ENCODE peak calls at places on chromosomes 1 and 21, in ten cellular contexts. One of them, this sample, is unnamed.
A peak's percentile ranks its signal among the peaks of the same experiment; 100 is the strongest.

GRCh38 chr1:171366099-171366498 is 52.1 kb downstream of the FMO4 start:
- DNase-seq in LNCaP clone FGC: no peak
- DNase-seq in IMR-90: no peak
- DNase-seq in neural crest cell: no peak
- DNase-seq in chondrocyte: no peak
- DNase-seq in stomach: no peak
- DNase-seq in lower lobe of right lung: no peak
- DNase-seq in Peyer's patch: no peak
- DNase-seq in fibroblast of mammary gland: peak; percentile 53
- DNase-seq in gastrocnemius medialis: no peak
- DNase-seq in this sample: no peak

GRCh38 chr1:160127865-160128523 is 12.4 kb downstream of the ATP1A2 start:
- DNase-seq in fibroblast of mammary gland: peak; percentile 75
- DNase-seq in gastrocnemius medialis: peak; percentile 85
- DNase-seq in neural crest cell: no peak
- DNase-seq in IMR-90: peak; percentile 60
- DNase-seq in chondrocyte: no peak
- DNase-seq in lower lobe of right lung: no peak
- DNase-seq in Peyer's patch: no peak
- DNase-seq in stomach: no peak
- DNase-seq in LNCaP clone FGC: no peak
- DNase-seq in this sample: no peak

GRCh38 chr21:32994305-32994704 is 31.4 kb upstream of the OLIG2 start:
- DNase-seq in IMR-90: peak; percentile 31
- DNase-seq in chondrocyte: no peak
- DNase-seq in LNCaP clone FGC: no peak
- DNase-seq in gastrocnemius medialis: no peak
- DNase-seq in fibroblast of mammary gland: peak; percentile 35
- DNase-seq in Peyer's patch: no peak
- DNase-seq in lower lobe of right lung: no peak
- DNase-seq in stomach: no peak
- DNase-seq in neural crest cell: no peak
- DNase-seq in this sample: no peak

GRCh38 chr1:192485692-192486436 is 89.7 kb upstream of the RGS1 start:
- DNase-seq in neural crest cell: no peak
- DNase-seq in gastrocnemius medialis: peak; percentile 45
- DNase-seq in fibroblast of mammary gland: peak; percentile 100
- DNase-seq in stomach: peak; percentile 75
- DNase-seq in Peyer's patch: no peak
- DNase-seq in LNCaP clone FGC: peak; percentile 11
- DNase-seq in lower lobe of right lung: peak; percentile 47
- DNase-seq in chondrocyte: no peak
- DNase-seq in IMR-90: peak; percentile 99
- DNase-seq in this sample: no peak

GRCh38 chr1:181347495-181348390 is 135.6 kb upstream of the CACNA1E start:
- DNase-seq in IMR-90: no peak
- DNase-seq in LNCaP clone FGC: no peak
- DNase-seq in neural crest cell: no peak
- DNase-seq in lower lobe of right lung: no peak
- DNase-seq in gastrocnemius medialis: no peak
- DNase-seq in Peyer's patch: no peak
- DNase-seq in chondrocyte: no peak
- DNase-seq in stomach: no peak
- DNase-seq in fibroblast of mammary gland: no peak
- DNase-seq in this sample: no peak

GRCh38 chr1:226444901-226445300 is 37.0 kb upstream of the PARP1 start:
- DNase-seq in stomach: peak; percentile 29
- DNase-seq in lower lobe of right lung: no peak
- DNase-seq in neural crest cell: no peak
- DNase-seq in chondrocyte: no peak
- DNase-seq in IMR-90: no peak
- DNase-seq in LNCaP clone FGC: no peak
- DNase-seq in gastrocnemius medialis: no peak
- DNase-seq in fibroblast of mammary gland: no peak
- DNase-seq in Peyer's patch: no peak
- DNase-seq in this sample: no peak

GRCh38 chr1:217275617-217276398 is 355.1 kb downstream of the GPATCH2 start:
- DNase-seq in Peyer's patch: no peak
- DNase-seq in stomach: no peak
- DNase-seq in fibroblast of mammary gland: peak; percentile 90
- DNase-seq in neural crest cell: no peak
- DNase-seq in lower lobe of right lung: no peak
- DNase-seq in gastrocnemius medialis: no peak
- DNase-seq in LNCaP clone FGC: no peak
- DNase-seq in chondrocyte: no peak
- DNase-seq in IMR-90: peak; percentile 88
- DNase-seq in this sample: no peak

GRCh38 chr1:3226664-3227371 is 157.8 kb downstream of the PRDM16 start:
- DNase-seq in stomach: no peak
- DNase-seq in lower lobe of right lung: no peak
- DNase-seq in LNCaP clone FGC: no peak
- DNase-seq in gastrocnemius medialis: no peak
- DNase-seq in Peyer's patch: no peak
- DNase-seq in fibroblast of mammary gland: no peak
- DNase-seq in IMR-90: no peak
- DNase-seq in neural crest cell: no peak
- DNase-seq in chondrocyte: no peak
- DNase-seq in this sample: no peak

GRCh38 chr21:36429672-36430546 is 44.7 kb downstream of the CHAF1B start:
- DNase-seq in Peyer's patch: no peak
- DNase-seq in gastrocnemius medialis: peak; percentile 97
- DNase-seq in fibroblast of mammary gland: peak; percentile 99
- DNase-seq in LNCaP clone FGC: no peak
- DNase-seq in IMR-90: peak; percentile 100
- DNase-seq in chondrocyte: peak; percentile 89
- DNase-seq in lower lobe of right lung: peak; percentile 81
- DNase-seq in stomach: peak; percentile 84
- DNase-seq in neural crest cell: no peak
- DNase-seq in this sample: peak; percentile 51

GRCh38 chr1:40796939-40797667 is 13.5 kb downstream of the KCNQ4 start:
- DNase-seq in gastrocnemius medialis: peak; percentile 81
- DNase-seq in lower lobe of right lung: no peak
- DNase-seq in Peyer's patch: no peak
- DNase-seq in IMR-90: no peak
- DNase-seq in neural crest cell: no peak
- DNase-seq in stomach: no peak
- DNase-seq in chondrocyte: no peak
- DNase-seq in LNCaP clone FGC: no peak
- DNase-seq in fibroblast of mammary gland: no peak
- DNase-seq in this sample: no peak

GRCh38 chr1:156705918-156706646 is 699 bp upstream of the CRABP2 start:
- DNase-seq in stomach: peak; percentile 68
- DNase-seq in gastrocnemius medialis: no peak
- DNase-seq in neural crest cell: peak; percentile 96
- DNase-seq in chondrocyte: no peak
- DNase-seq in fibroblast of mammary gland: peak; percentile 67
- DNase-seq in IMR-90: peak; percentile 34
- DNase-seq in Peyer's patch: peak; percentile 64
- DNase-seq in lower lobe of right lung: peak; percentile 70
- DNase-seq in LNCaP clone FGC: no peak
- DNase-seq in this sample: peak; percentile 77

GRCh38 chr21:32190491-32191144 is 88.2 kb downstream of the MIS18A start:
- DNase-seq in lower lobe of right lung: no peak
- DNase-seq in neural crest cell: no peak
- DNase-seq in LNCaP clone FGC: no peak
- DNase-seq in gastrocnemius medialis: no peak
- DNase-seq in fibroblast of mammary gland: no peak
- DNase-seq in chondrocyte: no peak
- DNase-seq in stomach: no peak
- DNase-seq in Peyer's patch: no peak
- DNase-seq in IMR-90: no peak
- DNase-seq in this sample: no peak

GRCh38 chr1:118100686-118101300 is 84.2 kb downstream of the SPAG17 start:
- DNase-seq in chondrocyte: no peak
- DNase-seq in Peyer's patch: no peak
- DNase-seq in fibroblast of mammary gland: peak; percentile 40
- DNase-seq in neural crest cell: no peak
- DNase-seq in stomach: peak; percentile 72
- DNase-seq in LNCaP clone FGC: peak; percentile 98
- DNase-seq in IMR-90: no peak
- DNase-seq in gastrocnemius medialis: no peak
- DNase-seq in lower lobe of right lung: no peak
- DNase-seq in this sample: no peak

GRCh38 chr1:46689897-46690296 is 18.2 kb downstream of the TEX38 start:
- DNase-seq in gastrocnemius medialis: no peak
- DNase-seq in LNCaP clone FGC: no peak
- DNase-seq in fibroblast of mammary gland: no peak
- DNase-seq in neural crest cell: no peak
- DNase-seq in lower lobe of right lung: no peak
- DNase-seq in Peyer's patch: no peak
- DNase-seq in chondrocyte: no peak
- DNase-seq in IMR-90: no peak
- DNase-seq in stomach: no peak
- DNase-seq in this sample: no peak

GRCh38 chr1:5976726-5977493 is 15.3 kb downstream of the NPHP4 start:
- DNase-seq in gastrocnemius medialis: no peak
- DNase-seq in neural crest cell: no peak
- DNase-seq in lower lobe of right lung: no peak
- DNase-seq in fibroblast of mammary gland: no peak
- DNase-seq in stomach: no peak
- DNase-seq in chondrocyte: no peak
- DNase-seq in Peyer's patch: peak; percentile 34
- DNase-seq in IMR-90: no peak
- DNase-seq in LNCaP clone FGC: no peak
- DNase-seq in this sample: no peak

GRCh38 chr1:5973771-5974170 is 18.5 kb downstream of the NPHP4 start:
- DNase-seq in LNCaP clone FGC: no peak
- DNase-seq in stomach: no peak
- DNase-seq in Peyer's patch: peak; percentile 54
- DNase-seq in fibroblast of mammary gland: no peak
- DNase-seq in IMR-90: no peak
- DNase-seq in lower lobe of right lung: no peak
- DNase-seq in neural crest cell: no peak
- DNase-seq in chondrocyte: no peak
- DNase-seq in gastrocnemius medialis: no peak
- DNase-seq in this sample: no peak

GRCh38 chr1:5974631-5975030 is 17.6 kb downstream of the NPHP4 start:
- DNase-seq in IMR-90: no peak
- DNase-seq in gastrocnemius medialis: no peak
- DNase-seq in chondrocyte: no peak
- DNase-seq in neural crest cell: no peak
- DNase-seq in lower lobe of right lung: no peak
- DNase-seq in fibroblast of mammary gland: no peak
- DNase-seq in Peyer's patch: peak; percentile 20
- DNase-seq in stomach: no peak
- DNase-seq in LNCaP clone FGC: no peak
- DNase-seq in this sample: no peak

GRCh38 chr1:5976231-5976630 is 16.0 kb downstream of the NPHP4 start:
- DNase-seq in stomach: no peak
- DNase-seq in IMR-90: no peak
- DNase-seq in LNCaP clone FGC: no peak
- DNase-seq in neural crest cell: no peak
- DNase-seq in Peyer's patch: peak; percentile 37
- DNase-seq in chondrocyte: no peak
- DNase-seq in gastrocnemius medialis: no peak
- DNase-seq in lower lobe of right lung: no peak
- DNase-seq in fibroblast of mammary gland: no peak
- DNase-seq in this sample: no peak

DNA sequence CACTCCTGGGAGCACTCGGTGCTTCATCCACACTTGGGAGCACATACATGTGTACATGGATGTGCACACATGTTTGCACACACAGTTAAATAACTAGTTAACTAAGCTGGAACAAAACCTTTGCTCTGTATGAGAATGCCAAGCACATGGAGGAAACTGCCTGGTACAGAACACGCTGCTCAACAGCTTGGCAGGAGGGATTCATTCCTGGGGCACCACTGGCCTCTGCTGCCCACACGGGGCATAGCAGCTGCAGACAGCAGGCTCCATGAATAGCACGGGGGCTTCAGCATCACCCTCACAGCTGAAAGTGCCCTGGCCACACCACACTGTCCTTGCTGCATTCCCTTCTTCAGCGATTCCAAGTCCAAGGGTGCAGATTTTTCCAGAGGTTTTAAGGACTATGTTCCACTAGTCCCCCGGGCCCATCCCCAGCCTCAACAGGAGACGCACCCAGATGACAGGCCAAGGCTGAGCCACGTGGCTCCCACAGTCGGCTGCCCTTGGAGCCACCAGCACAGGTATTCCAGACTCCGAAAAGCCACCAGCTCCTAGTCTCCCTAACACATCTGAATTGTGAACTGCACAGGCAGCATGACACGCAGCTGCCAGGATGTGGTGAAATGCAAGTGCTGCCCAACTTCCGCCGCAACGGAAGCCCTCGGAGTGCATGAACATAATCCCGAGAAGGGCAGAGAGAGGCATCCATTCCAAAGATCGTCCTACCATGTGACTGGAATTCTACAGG is 16.9 kb downstream of the NPHP4 start:
- DNase-seq in chondrocyte: peak; percentile 82
- DNase-seq in LNCaP clone FGC: peak; percentile 37
- DNase-seq in stomach: peak; percentile 63
- DNase-seq in IMR-90: peak; percentile 64
- DNase-seq in fibroblast of mammary gland: peak; percentile 55
- DNase-seq in gastrocnemius medialis: no peak
- DNase-seq in Peyer's patch: peak; percentile 77
- DNase-seq in neural crest cell: peak; percentile 26
- DNase-seq in lower lobe of right lung: no peak
- DNase-seq in this sample: peak; percentile 29
- TF ChIP-seq CTCF in chondrocyte: peak; percentile 90
- TF ChIP-seq CTCF in LNCaP clone FGC: peak; percentile 93
- TF ChIP-seq CTCF in stomach: peak; percentile 48
- TF ChIP-seq CTCF in IMR-90: peak; percentile 87
- TF ChIP-seq CTCF in fibroblast of mammary gland: peak; percentile 72
- TF ChIP-seq CTCF in gastrocnemius medialis: peak; percentile 35
- TF ChIP-seq CTCF in Peyer's patch: peak; percentile 92
- TF ChIP-seq CTCF in neural crest cell: peak; percentile 70
- TF ChIP-seq CTCF in lower lobe of right lung: peak; percentile 55
- TF ChIP-seq CTCF in this sample: peak; percentile 69

GRCh38 chr1:91075233-91076135 is 53.6 kb upstream of the ZNF644 start:
- DNase-seq in neural crest cell: no peak
- DNase-seq in gastrocnemius medialis: no peak
- DNase-seq in IMR-90: no peak
- DNase-seq in fibroblast of mammary gland: no peak
- DNase-seq in LNCaP clone FGC: no peak
- DNase-seq in stomach: no peak
- DNase-seq in lower lobe of right lung: no peak
- DNase-seq in Peyer's patch: no peak
- DNase-seq in chondrocyte: no peak
- DNase-seq in this sample: no peak
- TF ChIP-seq CTCF in neural crest cell: no peak
- TF ChIP-seq CTCF in gastrocnemius medialis: no peak
- TF ChIP-seq CTCF in IMR-90: no peak
- TF ChIP-seq CTCF in fibroblast of mammary gland: no peak
- TF ChIP-seq CTCF in LNCaP clone FGC: no peak
- TF ChIP-seq CTCF in stomach: no peak
- TF ChIP-seq CTCF in lower lobe of right lung: no peak
- TF ChIP-seq CTCF in Peyer's patch: no peak
- TF ChIP-seq CTCF in chondrocyte: no peak
- TF ChIP-seq CTCF in this sample: no peak

GRCh38 chr1:53190210-53190611 is 6.4 kb upstream of the CPT2 start:
- DNase-seq in fibroblast of mammary gland: no peak
- DNase-seq in chondrocyte: no peak
- DNase-seq in Peyer's patch: no peak
- DNase-seq in neural crest cell: no peak
- DNase-seq in stomach: no peak
- DNase-seq in gastrocnemius medialis: no peak
- DNase-seq in IMR-90: no peak
- DNase-seq in LNCaP clone FGC: no peak
- DNase-seq in lower lobe of right lung: no peak
- DNase-seq in this sample: no peak
- TF ChIP-seq CTCF in fibroblast of mammary gland: no peak
- TF ChIP-seq CTCF in chondrocyte: peak; percentile 47
- TF ChIP-seq CTCF in Peyer's patch: no peak
- TF ChIP-seq CTCF in neural crest cell: no peak
- TF ChIP-seq CTCF in stomach: no peak
- TF ChIP-seq CTCF in gastrocnemius medialis: no peak
- TF ChIP-seq CTCF in IMR-90: no peak
- TF ChIP-seq CTCF in LNCaP clone FGC: no peak
- TF ChIP-seq CTCF in lower lobe of right lung: no peak
- TF ChIP-seq CTCF in this sample: no peak

GRCh38 chr1:85596531-85596930 is 16.0 kb downstream of the CCN1 start:
- DNase-seq in LNCaP clone FGC: no peak
- DNase-seq in fibroblast of mammary gland: no peak
- DNase-seq in Peyer's patch: no peak
- DNase-seq in lower lobe of right lung: no peak
- DNase-seq in IMR-90: no peak
- DNase-seq in chondrocyte: no peak
- DNase-seq in gastrocnemius medialis: no peak
- DNase-seq in neural crest cell: no peak
- DNase-seq in stomach: no peak
- DNase-seq in this sample: no peak
- TF ChIP-seq CTCF in LNCaP clone FGC: no peak
- TF ChIP-seq CTCF in fibroblast of mammary gland: no peak
- TF ChIP-seq CTCF in Peyer's patch: no peak
- TF ChIP-seq CTCF in lower lobe of right lung: no peak
- TF ChIP-seq CTCF in IMR-90: no peak
- TF ChIP-seq CTCF in chondrocyte: no peak
- TF ChIP-seq CTCF in gastrocnemius medialis: no peak
- TF ChIP-seq CTCF in neural crest cell: no peak
- TF ChIP-seq CTCF in stomach: no peak
- TF ChIP-seq CTCF in this sample: no peak

This sample was measured in progenitor cell of endocrine pancreas.